ENCODE peak calls at places on chromosome 9, in seven cellular contexts. One of them, this sample, is unnamed.

GRCh38 chr9:127035948-127036347 is 86.5 kb downstream of the ANGPTL2 start:
- DNase-seq in psoas muscle: peak; percentile 57
- DNase-seq in HFFc6: no peak
- DNase-seq in aorta: peak; percentile 79
- DNase-seq in GM04503: no peak
- DNase-seq in activated naive CD8-positive, alpha-beta T cell treated with anti-CD3 and anti-CD28 coated beads, Interleukin-2, amount 50 U/mL, for 24 hours: no peak
- DNase-seq in stimulated activated CD8-positive, alpha-beta memory T cell treated with anti-CD3 and anti-CD28 coated beads, Interleukin-15, amount 100 ng/mL, for 4 hours: no peak
- DNase-seq in this sample: no peak

GRCh38 chr9:87342743-87343142 is 154.9 kb upstream of the DAPK1 start:
- DNase-seq in psoas muscle: peak; percentile 31
- DNase-seq in HFFc6: peak; percentile 3
- DNase-seq in aorta: no peak
- DNase-seq in GM04503: no peak
- DNase-seq in activated naive CD8-positive, alpha-beta T cell treated with anti-CD3 and anti-CD28 coated beads, Interleukin-2, amount 50 U/mL, for 24 hours: no peak
- DNase-seq in stimulated activated CD8-positive, alpha-beta memory T cell treated with anti-CD3 and anti-CD28 coated beads, Interleukin-15, amount 100 ng/mL, for 4 hours: no peak
- DNase-seq in this sample: no peak

GRCh38 chr9:80020056-80020455 is 448.3 kb downstream of the TLE4 start:
- DNase-seq in psoas muscle: no peak
- DNase-seq in HFFc6: no peak
- DNase-seq in aorta: no peak
- DNase-seq in GM04503: no peak
- DNase-seq in activated naive CD8-positive, alpha-beta T cell treated with anti-CD3 and anti-CD28 coated beads, Interleukin-2, amount 50 U/mL, for 24 hours: no peak
- DNase-seq in stimulated activated CD8-positive, alpha-beta memory T cell treated with anti-CD3 and anti-CD28 coated beads, Interleukin-15, amount 100 ng/mL, for 4 hours: no peak
- DNase-seq in this sample: no peak

GRCh38 chr9:112371060-112371459 is 8.8 kb upstream of the HSDL2 start:
- DNase-seq in psoas muscle: no peak
- DNase-seq in HFFc6: no peak
- DNase-seq in aorta: no peak
- DNase-seq in GM04503: no peak
- DNase-seq in activated naive CD8-positive, alpha-beta T cell treated with anti-CD3 and anti-CD28 coated beads, Interleukin-2, amount 50 U/mL, for 24 hours: no peak
- DNase-seq in stimulated activated CD8-positive, alpha-beta memory T cell treated with anti-CD3 and anti-CD28 coated beads, Interleukin-15, amount 100 ng/mL, for 4 hours: no peak
- DNase-seq in this sample: no peak

GRCh38 chr9:7273575-7273974 is 515.8 kb downstream of the KDM4C start:
- DNase-seq in psoas muscle: no peak
- DNase-seq in HFFc6: peak; percentile 3
- DNase-seq in aorta: no peak
- DNase-seq in GM04503: no peak
- DNase-seq in activated naive CD8-positive, alpha-beta T cell treated with anti-CD3 and anti-CD28 coated beads, Interleukin-2, amount 50 U/mL, for 24 hours: no peak
- DNase-seq in stimulated activated CD8-positive, alpha-beta memory T cell treated with anti-CD3 and anti-CD28 coated beads, Interleukin-15, amount 100 ng/mL, for 4 hours: no peak
- DNase-seq in this sample: no peak

GRCh38 chr9:27785714-27786100 is 212.4 kb upstream of the C9orf72 start:
- DNase-seq in psoas muscle: no peak
- DNase-seq in HFFc6: no peak
- DNase-seq in aorta: no peak
- DNase-seq in GM04503: no peak
- DNase-seq in activated naive CD8-positive, alpha-beta T cell treated with anti-CD3 and anti-CD28 coated beads, Interleukin-2, amount 50 U/mL, for 24 hours: no peak
- DNase-seq in stimulated activated CD8-positive, alpha-beta memory T cell treated with anti-CD3 and anti-CD28 coated beads, Interleukin-15, amount 100 ng/mL, for 4 hours: no peak
- DNase-seq in this sample: no peak

GRCh38 chr9:73011956-73012355 is 59.1 kb upstream of the ALDH1A1 start:
- DNase-seq in psoas muscle: no peak
- DNase-seq in HFFc6: no peak
- DNase-seq in aorta: no peak
- DNase-seq in GM04503: no peak
- DNase-seq in activated naive CD8-positive, alpha-beta T cell treated with anti-CD3 and anti-CD28 coated beads, Interleukin-2, amount 50 U/mL, for 24 hours: no peak
- DNase-seq in stimulated activated CD8-positive, alpha-beta memory T cell treated with anti-CD3 and anti-CD28 coated beads, Interleukin-15, amount 100 ng/mL, for 4 hours: no peak
- DNase-seq in this sample: no peak

GRCh38 chr9:137312852-137313325 is 10.8 kb upstream of the NRARP start:
- DNase-seq in psoas muscle: no peak
- DNase-seq in HFFc6: no peak
- DNase-seq in aorta: peak; percentile 62
- DNase-seq in GM04503: no peak
- DNase-seq in activated naive CD8-positive, alpha-beta T cell treated with anti-CD3 and anti-CD28 coated beads, Interleukin-2, amount 50 U/mL, for 24 hours: no peak
- DNase-seq in stimulated activated CD8-positive, alpha-beta memory T cell treated with anti-CD3 and anti-CD28 coated beads, Interleukin-15, amount 100 ng/mL, for 4 hours: no peak
- DNase-seq in this sample: no peak

GRCh38 chr9:26175264-26175663 is 497.0 kb upstream of the TUSC1 start:
- DNase-seq in psoas muscle: no peak
- DNase-seq in HFFc6: peak; percentile 67
- DNase-seq in aorta: no peak
- DNase-seq in GM04503: peak; percentile 89
- DNase-seq in activated naive CD8-positive, alpha-beta T cell treated with anti-CD3 and anti-CD28 coated beads, Interleukin-2, amount 50 U/mL, for 24 hours: no peak
- DNase-seq in stimulated activated CD8-positive, alpha-beta memory T cell treated with anti-CD3 and anti-CD28 coated beads, Interleukin-15, amount 100 ng/mL, for 4 hours: no peak
- DNase-seq in this sample: peak; percentile 40